ENCODE peak calls at places on chromosomes 11 and 22, in five cellular contexts. One of them, this sample, is unnamed.

GRCh38 chr11:74736031-74736430 is 4.8 kb upstream of the CHRDL2 start:
- DNase-seq in epithelial cell of proximal tubule: no peak
- DNase-seq in nephron progenitor cell: no peak
- DNase-seq in upper lobe of right lung: no peak
- DNase-seq in central memory CD4-positive, alpha-beta T cell: no peak
- DNase-seq in this sample: no peak

GRCh38 chr11:37050311-37050710 is 452.3 kb upstream of the RAG2 start:
- DNase-seq in epithelial cell of proximal tubule: no peak
- DNase-seq in nephron progenitor cell: no peak
- DNase-seq in upper lobe of right lung: no peak
- DNase-seq in central memory CD4-positive, alpha-beta T cell: no peak
- DNase-seq in this sample: no peak

GRCh38 chr11:2537896-2538855 is 93.4 kb downstream of the KCNQ1 start:
- DNase-seq in epithelial cell of proximal tubule: no peak
- DNase-seq in nephron progenitor cell: no peak
- DNase-seq in upper lobe of right lung: peak
- DNase-seq in central memory CD4-positive, alpha-beta T cell: no peak
- DNase-seq in this sample: peak

GRCh38 chr11:2086239-2087040 is 52.7 kb downstream of the IGF2 start:
- DNase-seq in epithelial cell of proximal tubule: no peak
- DNase-seq in nephron progenitor cell: no peak
- DNase-seq in upper lobe of right lung: peak
- DNase-seq in central memory CD4-positive, alpha-beta T cell: no peak
- DNase-seq in this sample: peak

GRCh38 chr11:131739243-131739882 is 368.9 kb downstream of the NTM start:
- DNase-seq in epithelial cell of proximal tubule: no peak
- DNase-seq in nephron progenitor cell: no peak
- DNase-seq in upper lobe of right lung: no peak
- DNase-seq in central memory CD4-positive, alpha-beta T cell: no peak
- DNase-seq in this sample: no peak

GRCh38 chr22:19565921-19566598 is 41.9 kb upstream of the CLDN5 start:
- DNase-seq in epithelial cell of proximal tubule: no peak
- DNase-seq in nephron progenitor cell: no peak
- DNase-seq in upper lobe of right lung: no peak
- DNase-seq in central memory CD4-positive, alpha-beta T cell: no peak
- DNase-seq in this sample: no peak

GRCh38 chr11:61294717-61295595 is at the start of gene VWCE:
- DNase-seq in epithelial cell of proximal tubule: no peak
- DNase-seq in nephron progenitor cell: peak
- DNase-seq in upper lobe of right lung: peak
- DNase-seq in central memory CD4-positive, alpha-beta T cell: peak
- DNase-seq in this sample: peak

GRCh38 chr22:29703595-29704195 is 16.1 kb upstream of the CABP7 start:
- DNase-seq in epithelial cell of proximal tubule: no peak
- DNase-seq in nephron progenitor cell: no peak
- DNase-seq in upper lobe of right lung: no peak
- DNase-seq in central memory CD4-positive, alpha-beta T cell: no peak
- DNase-seq in this sample: no peak

GRCh38 chr11:113779496-113779895 is at the start of gene CLDN25:
- DNase-seq in epithelial cell of proximal tubule: no peak
- DNase-seq in nephron progenitor cell: no peak
- DNase-seq in upper lobe of right lung: no peak
- DNase-seq in central memory CD4-positive, alpha-beta T cell: no peak
- DNase-seq in this sample: no peak

GRCh38 chr22:23233746-23234408 is 53.6 kb downstream of the BCR start:
- DNase-seq in epithelial cell of proximal tubule: no peak
- DNase-seq in nephron progenitor cell: no peak
- DNase-seq in upper lobe of right lung: no peak
- DNase-seq in central memory CD4-positive, alpha-beta T cell: no peak
- DNase-seq in this sample: no peak

GRCh38 chr11:37502202-37502601 is 904.2 kb upstream of the RAG2 start:
- DNase-seq in epithelial cell of proximal tubule: no peak
- DNase-seq in nephron progenitor cell: no peak
- DNase-seq in upper lobe of right lung: no peak
- DNase-seq in central memory CD4-positive, alpha-beta T cell: no peak
- DNase-seq in this sample: no peak

GRCh38 chr11:16793511-16793910 is 55.1 kb downstream of the C11orf58 start:
- DNase-seq in epithelial cell of proximal tubule: no peak
- DNase-seq in nephron progenitor cell: no peak
- DNase-seq in upper lobe of right lung: no peak
- DNase-seq in central memory CD4-positive, alpha-beta T cell: no peak
- DNase-seq in this sample: no peak

GRCh38 chr11:12540913-12541587 is 133.2 kb upstream of the TEAD1 start:
- DNase-seq in epithelial cell of proximal tubule: no peak
- DNase-seq in nephron progenitor cell: no peak
- DNase-seq in upper lobe of right lung: no peak
- DNase-seq in central memory CD4-positive, alpha-beta T cell: no peak
- DNase-seq in this sample: no peak

GRCh38 chr11:65574147-65574962 is 1.5 kb upstream of the EHBP1L1 start:
- DNase-seq in epithelial cell of proximal tubule: no peak
- DNase-seq in nephron progenitor cell: peak
- DNase-seq in upper lobe of right lung: peak
- DNase-seq in central memory CD4-positive, alpha-beta T cell: peak
- DNase-seq in this sample: peak

GRCh38 chr11:31812392-31813241 is 1.5 kb upstream of the PAX6 start:
- DNase-seq in epithelial cell of proximal tubule: no peak
- DNase-seq in nephron progenitor cell: peak
- DNase-seq in upper lobe of right lung: no peak
- DNase-seq in central memory CD4-positive, alpha-beta T cell: no peak
- DNase-seq in this sample: no peak

GRCh38 chr11:44589301-44589700 is 23.8 kb downstream of the CD82 start:
- DNase-seq in epithelial cell of proximal tubule: no peak
- DNase-seq in nephron progenitor cell: no peak
- DNase-seq in upper lobe of right lung: no peak
- DNase-seq in central memory CD4-positive, alpha-beta T cell: no peak
- DNase-seq in this sample: no peak

GRCh38 chr11:67230886-67231285 is 35.4 kb upstream of the GRK2 start:
- DNase-seq in epithelial cell of proximal tubule: no peak
- DNase-seq in nephron progenitor cell: no peak
- DNase-seq in upper lobe of right lung: no peak
- DNase-seq in central memory CD4-positive, alpha-beta T cell: no peak
- DNase-seq in this sample: no peak

GRCh38 chr11:86063536-86063935 is 5.3 kb downstream of the PICALM start:
- DNase-seq in epithelial cell of proximal tubule: no peak
- DNase-seq in nephron progenitor cell: no peak
- DNase-seq in upper lobe of right lung: no peak
- DNase-seq in central memory CD4-positive, alpha-beta T cell: no peak
- DNase-seq in this sample: no peak

GRCh38 chr11:6357222-6357621 is 33.1 kb upstream of the SMPD1 start:
- DNase-seq in epithelial cell of proximal tubule: peak
- DNase-seq in nephron progenitor cell: no peak
- DNase-seq in upper lobe of right lung: no peak
- DNase-seq in central memory CD4-positive, alpha-beta T cell: no peak
- DNase-seq in this sample: no peak

GRCh38 chr11:8288824-8289223 is 25.1 kb upstream of the LMO1 start:
- DNase-seq in epithelial cell of proximal tubule: no peak
- DNase-seq in nephron progenitor cell: no peak
- DNase-seq in upper lobe of right lung: no peak
- DNase-seq in central memory CD4-positive, alpha-beta T cell: no peak
- DNase-seq in this sample: no peak

This sample was measured in activated naive CD8-positive, alpha-beta T cell treated with anti-CD3 and anti-CD28 coated beads, Interleukin-2, amount 10 ng/mL, durations not matched to agents 7 days and 5 days.